ENCODE peak calls at places on chromosomes 13 and 19, in seven cellular contexts. S, D, M, J, G, U and C are unnamed samples.
A peak's percentile ranks its signal among the peaks of the same experiment; 100 is the strongest.

GRCh38 chr19:1399079-1399478 is 2.3 kb downstream of the GAMT start:
- DNase-seq in S (no peak), D (no peak), M (no peak), J (no peak), G (no peak), U (no peak), C (peak; percentile 45)

GRCh38 chr19:49836176-49837008 is 14.6 kb upstream of the PTOV1 start:
- DNase-seq in S (no peak), D (no peak), M (no peak), J (no peak), G (no peak), U (no peak), C (no peak)

GRCh38 chr13:22757530-22758120 is 423.2 kb upstream of the SGCG start:
- DNase-seq in S (no peak), D (no peak), M (no peak), J (no peak), G (no peak), U (no peak), C (no peak)

GRCh38 chr13:99176309-99177276 is 24.1 kb upstream of the UBAC2 start:
- DNase-seq in S (peak; percentile 77), D (peak; percentile 90), M (peak; percentile 39), J (peak; percentile 67), G (peak; percentile 82), U (peak; percentile 68), C (peak; percentile 66)

GRCh38 chr19:29381353-29382203 is 144.2 kb upstream of the VSTM2B start:
- DNase-seq in S (no peak), D (no peak), M (no peak), J (no peak), G (no peak), U (no peak), C (no peak)

GRCh38 chr19:10228925-10229324 is 2.2 kb downstream of the S1PR2 start:
- DNase-seq in S (no peak), D (no peak), M (no peak), J (peak; percentile 23), G (peak; percentile 43), U (no peak), C (no peak)

GRCh38 chr13:113649212-113649611 is 8.8 kb downstream of the ATP4B start:
- DNase-seq in S (no peak), D (peak; percentile 63), M (no peak), J (no peak), G (no peak), U (peak; percentile 10), C (peak; percentile 32)

GRCh38 chr13:40963927-40964326 is 55.2 kb downstream of the ELF1 start:
- DNase-seq in S (no peak), D (no peak), M (no peak), J (no peak), G (no peak), U (no peak), C (no peak)

GRCh38 chr19:33690461-33691427 is 69.0 kb downstream of the CHST8 start:
- DNase-seq in S (peak; percentile 59), D (peak; percentile 59), M (no peak), J (no peak), G (no peak), U (no peak), C (no peak)

GRCh38 chr19:8484331-8484894 is 18.0 kb downstream of the PRAM1 start:
- DNase-seq in S (peak; percentile 77), D (peak; percentile 82), M (no peak), J (no peak), G (no peak), U (peak; percentile 85), C (peak; percentile 69)

GRCh38 chr19:40667602-40668001 is 22.8 kb downstream of the NUMBL start:
- DNase-seq in S (no peak), D (peak; percentile 57), M (no peak), J (no peak), G (no peak), U (no peak), C (no peak)

GRCh38 chr13:113735750-113736149 is 23.3 kb upstream of the TMEM255B start:
- DNase-seq in S (peak; percentile 59), D (peak; percentile 58), M (no peak), J (no peak), G (no peak), U (no peak), C (no peak)

GRCh38 chr19:47414469-47414868 is 4.9 kb downstream of the MEIS3 start:
- DNase-seq in S (no peak), D (no peak), M (no peak), J (no peak), G (no peak), U (no peak), C (no peak)

GRCh38 chr13:23509781-23510543 is 60.2 kb upstream of the TNFRSF19 start:
- DNase-seq in S (no peak), D (no peak), M (no peak), J (no peak), G (no peak), U (no peak), C (no peak)

GRCh38 chr13:46124967-46125933 is 20.4 kb upstream of the CPB2 start:
- DNase-seq in S (no peak), D (no peak), M (no peak), J (no peak), G (no peak), U (no peak), C (no peak)

GRCh38 chr19:4415352-4415751 is 12.9 kb downstream of the CHAF1A start:
- DNase-seq in S (no peak), D (no peak), M (no peak), J (no peak), G (no peak), U (no peak), C (no peak)

GRCh38 chr13:45365558-45365885 is 24.5 kb upstream of the TPT1 start:
- DNase-seq in S (no peak), D (no peak), M (no peak), J (no peak), G (no peak), U (no peak), C (no peak)

GRCh38 chr13:59326717-59327116 is 837.0 kb downstream of the DIAPH3 start:
- DNase-seq in S (no peak), D (no peak), M (no peak), J (no peak), G (no peak), U (no peak), C (no peak)

GRCh38 chr13:95956589-95957148 is 96.5 kb downstream of the UGGT2 start:
- DNase-seq in S (no peak), D (no peak), M (no peak), J (no peak), G (no peak), U (no peak), C (no peak)

GRCh38 chr13:106484755-106485193 is 50.7 kb downstream of the EFNB2 start:
- DNase-seq in S (no peak), D (no peak), M (no peak), J (no peak), G (no peak), U (peak; percentile 46), C (no peak)

GRCh38 chr13:36882829-36883390 is 37.1 kb downstream of the SMAD9 start:
- DNase-seq in S (no peak), D (no peak), M (no peak), J (no peak), G (no peak), U (no peak), C (no peak)

GRCh38 chr13:20146381-20146780 is 14.5 kb downstream of the GJA3 start:
- DNase-seq in S (no peak), D (no peak), M (no peak), J (no peak), G (no peak), U (no peak), C (no peak)

GRCh38 chr13:24660023-24660806 is 20.0 kb upstream of the ATP12A start:
- DNase-seq in S (no peak), D (no peak), M (no peak), J (no peak), G (no peak), U (no peak), C (no peak)